ENCODE peak calls at places on chromosome 4, in six cellular contexts. One of them, this sample, is unnamed.

GRCh38 chr4:12729384-12729783 is 754.8 kb downstream of the RAB28 start:
- DNase-seq in SHP77: no peak
- DNase-seq in WTC11: no peak
- DNase-seq in CD8-positive, alpha-beta T cell: no peak
- DNase-seq in SW480: peak
- DNase-seq in foreskin keratinocyte: peak
- DNase-seq in this sample: peak

GRCh38 chr4:46051392-46051791 is 72.5 kb downstream of the GABRG1 start:
- DNase-seq in SHP77: no peak
- DNase-seq in WTC11: no peak
- DNase-seq in CD8-positive, alpha-beta T cell: no peak
- DNase-seq in SW480: no peak
- DNase-seq in foreskin keratinocyte: no peak
- DNase-seq in this sample: no peak

GRCh38 chr4:95087657-95088455 is 330.1 kb downstream of the BMPR1B start:
- DNase-seq in SHP77: no peak
- DNase-seq in WTC11: no peak
- DNase-seq in CD8-positive, alpha-beta T cell: no peak
- DNase-seq in SW480: no peak
- DNase-seq in foreskin keratinocyte: no peak
- DNase-seq in this sample: no peak

GRCh38 chr4:1714303-1715001 is 2.3 kb upstream of the SLBP start:
- DNase-seq in SHP77: no peak
- DNase-seq in WTC11: no peak
- DNase-seq in CD8-positive, alpha-beta T cell: no peak
- DNase-seq in SW480: peak
- DNase-seq in foreskin keratinocyte: no peak
- DNase-seq in this sample: peak

GRCh38 chr4:135694066-135694465 is 1492.5 kb upstream of the PABPC4L start:
- DNase-seq in SHP77: no peak
- DNase-seq in WTC11: no peak
- DNase-seq in CD8-positive, alpha-beta T cell: no peak
- DNase-seq in SW480: no peak
- DNase-seq in foreskin keratinocyte: no peak
- DNase-seq in this sample: no peak

GRCh38 chr4:152850377-152850776 is 70.6 kb downstream of the ARFIP1 start:
- DNase-seq in SHP77: no peak
- DNase-seq in WTC11: peak
- DNase-seq in CD8-positive, alpha-beta T cell: peak
- DNase-seq in SW480: no peak
- DNase-seq in foreskin keratinocyte: peak
- DNase-seq in this sample: no peak

GRCh38 chr4:154720123-154720522 is 23.7 kb upstream of the LRAT start:
- DNase-seq in SHP77: no peak
- DNase-seq in WTC11: no peak
- DNase-seq in CD8-positive, alpha-beta T cell: no peak
- DNase-seq in SW480: peak
- DNase-seq in foreskin keratinocyte: peak
- DNase-seq in this sample: peak

GRCh38 chr4:144174401-144175067 is 34.0 kb upstream of the GYPA start:
- DNase-seq in SHP77: peak
- DNase-seq in WTC11: no peak
- DNase-seq in CD8-positive, alpha-beta T cell: no peak
- DNase-seq in SW480: peak
- DNase-seq in foreskin keratinocyte: peak
- DNase-seq in this sample: peak

GRCh38 chr4:51885371-51885770 is 42.4 kb downstream of the DCUN1D4 start:
- DNase-seq in SHP77: peak
- DNase-seq in WTC11: no peak
- DNase-seq in CD8-positive, alpha-beta T cell: no peak
- DNase-seq in SW480: peak
- DNase-seq in foreskin keratinocyte: peak
- DNase-seq in this sample: peak

GRCh38 chr4:56084849-56085248 is 136.1 kb downstream of the CEP135 start:
- DNase-seq in SHP77: no peak
- DNase-seq in WTC11: no peak
- DNase-seq in CD8-positive, alpha-beta T cell: no peak
- DNase-seq in SW480: no peak
- DNase-seq in foreskin keratinocyte: no peak
- DNase-seq in this sample: no peak

GRCh38 chr4:105698607-105699006 is 9.9 kb downstream of the INTS12 start:
- DNase-seq in SHP77: no peak
- DNase-seq in WTC11: no peak
- DNase-seq in CD8-positive, alpha-beta T cell: no peak
- DNase-seq in SW480: no peak
- DNase-seq in foreskin keratinocyte: no peak
- DNase-seq in this sample: no peak

GRCh38 chr4:141307241-141307689 is 86.6 kb downstream of the ZNF330 start:
- DNase-seq in SHP77: peak
- DNase-seq in WTC11: peak
- DNase-seq in CD8-positive, alpha-beta T cell: peak
- DNase-seq in SW480: peak
- DNase-seq in foreskin keratinocyte: peak
- DNase-seq in this sample: peak

GRCh38 chr4:86496094-86497060 is 97.7 kb upstream of the PTPN13 start:
- DNase-seq in SHP77: peak
- DNase-seq in WTC11: peak
- DNase-seq in CD8-positive, alpha-beta T cell: no peak
- DNase-seq in SW480: peak
- DNase-seq in foreskin keratinocyte: peak
- DNase-seq in this sample: peak

GRCh38 chr4:55178226-55179005 is 53.0 kb upstream of the KDR start:
- DNase-seq in SHP77: no peak
- DNase-seq in WTC11: no peak
- DNase-seq in CD8-positive, alpha-beta T cell: no peak
- DNase-seq in SW480: no peak
- DNase-seq in foreskin keratinocyte: no peak
- DNase-seq in this sample: no peak

GRCh38 chr4:70280567-70280966 is 38.2 kb downstream of the CSN3 start:
- DNase-seq in SHP77: peak
- DNase-seq in WTC11: no peak
- DNase-seq in CD8-positive, alpha-beta T cell: no peak
- DNase-seq in SW480: no peak
- DNase-seq in foreskin keratinocyte: no peak
- DNase-seq in this sample: no peak

GRCh38 chr4:80073362-80074008 is 456 bp upstream of the ANTXR2 start:
- DNase-seq in SHP77: no peak
- DNase-seq in WTC11: no peak
- DNase-seq in CD8-positive, alpha-beta T cell: peak
- DNase-seq in SW480: no peak
- DNase-seq in foreskin keratinocyte: no peak
- DNase-seq in this sample: peak

GRCh38 chr4:78588894-78589545 is 37.5 kb downstream of the ANXA3 start:
- DNase-seq in SHP77: no peak
- DNase-seq in WTC11: no peak
- DNase-seq in CD8-positive, alpha-beta T cell: no peak
- DNase-seq in SW480: no peak
- DNase-seq in foreskin keratinocyte: no peak
- DNase-seq in this sample: no peak

GRCh38 chr4:38162240-38162784 is 202.1 kb downstream of the PTTG2 start:
- DNase-seq in SHP77: peak
- DNase-seq in WTC11: no peak
- DNase-seq in CD8-positive, alpha-beta T cell: no peak
- DNase-seq in SW480: no peak
- DNase-seq in foreskin keratinocyte: peak
- DNase-seq in this sample: no peak